ENCODE peak calls at places on chromosomes 5 and 9, in nine cellular contexts. W is activated CD8-positive, alpha-beta T cell treated with anti-CD3 and anti-CD28 coated beads for 36 hours; H is fibroblast of the conjunctiva; Z is ACHN; K is lower lobe of right lung; C is activated CD8-positive, alpha-beta memory T cell treated with anti-CD3 and anti-CD28 coated beads for 48 hours; N is stimulated activated CD4-positive, alpha-beta T cell treated with anti-CD3 and anti-CD28 coated beads, TNF-alpha, amount 100 ng/mL, for 48 hours; P is cardiac fibroblast; E is PC-3. T is an unnamed sample.
A peak's percentile ranks its signal among the peaks of the same experiment; 100 is the strongest.

GRCh38 chr9:4258321-4259093 is 41.4 kb downstream of the GLIS3 start:
- DNase-seq in W (no peak), E (peak; percentile 24), Z (no peak), N (no peak), K (no peak), P (peak; percentile 91), H (no peak), C (no peak), T (no peak)

GRCh38 chr9:112051812-112052211 is 123.3 kb downstream of the SUSD1 start:
- DNase-seq in W (no peak), P (peak; percentile 85), K (no peak), N (no peak), E (no peak), H (no peak), Z (peak; percentile 70), C (no peak), T (no peak)

GRCh38 chr5:50595199-50595598 is 71.2 kb upstream of the PARP8 start:
- DNase-seq in E (peak; percentile 64), Z (peak; percentile 88), H (no peak), K (no peak), N (no peak), W (no peak), P (peak; percentile 92), C (no peak), T (no peak)

GRCh38 chr5:9533096-9533495 is 12.8 kb downstream of the SEMA5A start:
- DNase-seq in E (no peak), W (no peak), K (no peak), H (no peak), C (no peak), P (peak; percentile 35), Z (no peak), N (no peak), T (no peak)

GRCh38 chr5:32909207-32909606 is 198.1 kb downstream of the NPR3 start:
- DNase-seq in H (no peak), K (no peak), C (no peak), P (peak; percentile 20), E (no peak), Z (no peak), N (no peak), W (no peak), T (no peak)

GRCh38 chr5:111583761-111584203 is 71.4 kb upstream of the STARD4 start:
- DNase-seq in N (no peak), E (no peak), W (no peak), Z (no peak), K (no peak), P (peak; percentile 44), H (peak; percentile 18), C (no peak), T (no peak)

GRCh38 chr5:35598707-35599370 is 18.8 kb upstream of the SPEF2 start:
- DNase-seq in E (peak; percentile 39), P (no peak), W (no peak), C (no peak), Z (no peak), H (no peak), N (no peak), K (no peak), T (no peak)

GRCh38 chr9:28801144-28801799 is 1228.0 kb upstream of the C9orf72 start:
- DNase-seq in E (peak; percentile 70), P (no peak), C (no peak), Z (peak; percentile 53), W (no peak), K (no peak), N (no peak), H (no peak), T (no peak)

GRCh38 chr5:62299097-62299496 is 6.9 kb upstream of the KIF2A start:
- DNase-seq in Z (no peak), H (no peak), E (no peak), N (no peak), P (no peak), C (no peak), W (no peak), K (no peak), T (no peak)

GRCh38 chr9:33040792-33041458 is 15.9 kb downstream of the DNAJA1 start:
- DNase-seq in K (no peak), C (no peak), Z (no peak), H (no peak), P (no peak), E (no peak), W (no peak), N (no peak), T (peak; percentile 75)

GRCh38 chr5:149618581-149619248 is 37.4 kb downstream of the ARHGEF37 start:
- DNase-seq in C (no peak), E (peak; percentile 91), K (no peak), P (peak; percentile 82), W (peak; percentile 52), Z (peak; percentile 66), H (peak; percentile 49), N (no peak), T (no peak)

GRCh38 chr5:75461679-75462078 is 49.8 kb downstream of the CERT1 start:
- DNase-seq in C (no peak), P (peak; percentile 71), W (no peak), E (no peak), Z (no peak), H (peak; percentile 6), K (no peak), N (no peak), T (no peak)

GRCh38 chr5:123690821-123691220 is 178.8 kb downstream of the CSNK1G3 start:
- DNase-seq in W (no peak), K (no peak), P (peak; percentile 74), N (no peak), C (no peak), Z (peak; percentile 29), E (no peak), H (no peak), T (no peak)

GRCh38 chr5:134236208-134236761 is 10.4 kb upstream of the PPP2CA start:
- DNase-seq in H (no peak), C (no peak), Z (no peak), K (no peak), E (no peak), N (no peak), P (no peak), W (no peak), T (no peak)

GRCh38 chr5:141855265-141856029 is 22.8 kb downstream of the PCDH1 start:
- DNase-seq in H (no peak), E (no peak), C (no peak), K (no peak), N (no peak), Z (no peak), W (no peak), P (no peak), T (no peak)

GRCh38 chr5:170216262-170216864 is 16.4 kb upstream of the C5orf58 start:
- DNase-seq in Z (peak; percentile 52), W (no peak), N (no peak), C (no peak), K (no peak), H (peak; percentile 63), P (peak; percentile 75), E (peak; percentile 70), T (no peak)

GRCh38 chr9:91659529-91660294 is 236.1 kb upstream of the NFIL3 start:
- DNase-seq in C (no peak), E (peak; percentile 23), P (no peak), W (peak; percentile 19), K (no peak), H (peak; percentile 14), N (no peak), Z (peak; percentile 5), T (peak; percentile 20)

GRCh38 chr9:93600504-93600903 is 24.1 kb downstream of the PHF2 start:
- DNase-seq in W (no peak), K (no peak), E (no peak), N (no peak), P (no peak), H (no peak), Z (no peak), C (no peak), T (peak; percentile 66)

GRCh38 chr5:160260881-160261815 is 31.8 kb downstream of the FABP6 start:
- DNase-seq in P (peak; percentile 87), E (peak; percentile 27), Z (no peak), H (no peak), W (no peak), K (peak; percentile 81), N (no peak), C (no peak), T (peak; percentile 79)

GRCh38 chr9:113875917-113876805 is at the start of gene ZNF618:
- DNase-seq in C (peak; percentile 5), P (peak; percentile 16), H (no peak), Z (peak; percentile 35), N (no peak), K (peak; percentile 53), E (peak; percentile 9), W (peak; percentile 29), T (no peak)

GRCh38 chr5:150214289-150214688 is 24.4 kb downstream of the SLC6A7 start:
- DNase-seq in E (no peak), N (no peak), H (peak; percentile 40), Z (no peak), W (no peak), C (no peak), K (no peak), P (peak; percentile 31), T (peak; percentile 91)

GRCh38 chr5:172800088-172800551 is 29.1 kb upstream of the DUSP1 start:
- DNase-seq in K (peak; percentile 92), P (peak; percentile 99), E (peak; percentile 64), Z (no peak), C (no peak), H (no peak), W (no peak), N (no peak), T (peak; percentile 95)

GRCh38 chr9:35906923-35907699 is 1.1 kb downstream of the HRCT1 start:
- DNase-seq in N (no peak), E (peak; percentile 26), P (peak; percentile 92), W (no peak), Z (peak; percentile 47), K (peak; percentile 82), C (no peak), H (peak; percentile 92), T (peak; percentile 94)

GRCh38 chr5:26700759-26701384 is 337.5 kb downstream of the CDH9 start:
- DNase-seq in E (peak; percentile 75), H (no peak), P (peak; percentile 10), N (no peak), C (no peak), Z (peak; percentile 63), K (no peak), W (peak; percentile 31), T (no peak)